ENCODE peak calls at places on chromosomes 6 and 20, in eight cellular contexts. K is tibial nerve, D is spleen, E is IMR-90, X is uterus, P is esophagus squamous epithelium, O is upper lobe of left lung, B is body of pancreas. H is an unnamed sample.

GRCh38 chr6:139605350-139605749 is 230.9 kb upstream of the CITED2 start:
- DNase-seq in X (peak), B (no peak), D (no peak), O (no peak), P (no peak), K (peak), E (peak), H (no peak)

GRCh38 chr20:4797275-4797674 is 75.6 kb downstream of the PRND start:
- DNase-seq in E (peak), B (no peak), P (no peak), K (no peak), X (no peak), O (no peak), D (no peak), H (no peak)

GRCh38 chr20:5595744-5596143 is 154.5 kb upstream of the SHLD1 start:
- DNase-seq in K (no peak), O (no peak), E (no peak), P (no peak), B (no peak), D (no peak), X (no peak), H (no peak)

GRCh38 chr6:124961784-124962611 is at the start of gene RNF217:
- DNase-seq in O (peak), B (peak), P (no peak), D (peak), X (peak), K (peak), E (peak), H (peak)

GRCh38 chr20:39245685-39246311 is 283.7 kb downstream of the DHX35 start:
- DNase-seq in B (no peak), E (no peak), O (no peak), K (no peak), D (no peak), X (no peak), P (no peak), H (no peak)

GRCh38 chr6:154218787-154219186 is 137.8 kb downstream of the IPCEF1 start:
- DNase-seq in X (no peak), E (no peak), B (no peak), K (no peak), O (no peak), P (no peak), D (no peak), H (no peak)

GRCh38 chr6:142118926-142119325 is 13.8 kb upstream of the GJE1 start:
- DNase-seq in D (no peak), X (no peak), E (peak), P (no peak), K (no peak), O (no peak), B (no peak), H (no peak)

GRCh38 chr6:24240943-24241342 is 114.9 kb downstream of the NRSN1 start:
- DNase-seq in D (no peak), B (peak), O (no peak), K (no peak), E (no peak), P (no peak), X (no peak), H (peak)

GRCh38 chr6:151729829-151730495 is 77.5 kb upstream of the ESR1 start:
- DNase-seq in O (no peak), K (no peak), B (no peak), E (no peak), P (no peak), D (no peak), X (no peak), H (no peak)

GRCh38 chr6:82247634-82248232 is at the start of gene IBTK:
- DNase-seq in B (peak), E (peak), K (peak), X (peak), O (peak), P (peak), D (peak), H (peak)
- TF ChIP-seq POLR2A in B (peak), E (peak), K (peak), X (peak), O (peak), P (no peak), D (no peak), H (peak)

GRCh38 chr6:27865952-27866369 is 46.2 kb downstream of the OR2B2 start:
- DNase-seq in O (no peak), E (no peak), B (peak), X (no peak), P (no peak), K (no peak), D (peak), H (peak)
- TF ChIP-seq POLR2A in O (no peak), E (peak), B (no peak), X (no peak), P (no peak), K (no peak), D (no peak), H (no peak)

DNA sequence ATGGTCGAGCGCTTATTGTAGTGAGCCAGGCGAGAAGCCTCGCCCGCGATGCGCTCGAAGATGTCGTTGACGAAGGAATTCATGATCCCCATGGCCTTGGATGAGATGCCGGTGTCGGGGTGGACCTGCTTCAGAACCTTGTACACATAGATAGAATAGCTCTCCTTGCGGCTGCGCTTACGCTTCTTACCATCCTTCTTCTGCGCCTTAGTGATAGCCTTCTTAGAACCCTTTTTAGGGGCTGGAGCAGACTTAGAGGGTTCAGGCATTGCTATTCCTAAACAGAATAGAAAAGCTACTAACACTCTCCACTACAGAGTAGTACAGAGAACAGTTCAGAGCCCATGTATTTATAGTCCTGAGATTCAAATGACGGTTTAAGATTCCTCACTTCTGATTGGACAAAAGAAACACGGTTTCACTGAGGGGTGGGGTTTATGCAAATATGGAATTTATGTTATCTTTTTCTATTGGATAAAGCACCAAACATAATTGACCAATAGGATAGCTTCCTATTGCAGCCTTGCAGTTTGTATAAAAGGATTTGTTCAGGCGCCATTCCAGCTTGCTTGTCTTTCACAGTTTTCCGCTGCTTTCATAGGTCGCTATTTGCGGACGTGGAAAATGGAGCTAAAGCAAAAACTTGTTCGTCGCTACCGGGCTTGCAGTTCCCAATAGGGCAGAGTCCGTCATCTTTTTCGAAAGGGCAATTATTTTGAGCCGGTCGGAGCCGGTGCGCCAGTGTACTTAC is 43.7 kb upstream of the HFE start:
- DNase-seq in E (peak), P (no peak), D (peak), O (peak), K (peak), X (peak), B (peak), H (peak)
- TF ChIP-seq POLR2A in E (peak), P (peak), D (peak), O (peak), K (peak), X (peak), B (peak), H (peak)

GRCh38 chr6:116255246-116255800 is 1.4 kb upstream of the TSPYL4 start:
- DNase-seq in D (no peak), E (no peak), X (no peak), B (no peak), K (no peak), P (no peak), O (no peak), H (no peak)
- TF ChIP-seq POLR2A in D (no peak), E (no peak), X (no peak), B (no peak), K (no peak), P (no peak), O (no peak), H (no peak)

DNA sequence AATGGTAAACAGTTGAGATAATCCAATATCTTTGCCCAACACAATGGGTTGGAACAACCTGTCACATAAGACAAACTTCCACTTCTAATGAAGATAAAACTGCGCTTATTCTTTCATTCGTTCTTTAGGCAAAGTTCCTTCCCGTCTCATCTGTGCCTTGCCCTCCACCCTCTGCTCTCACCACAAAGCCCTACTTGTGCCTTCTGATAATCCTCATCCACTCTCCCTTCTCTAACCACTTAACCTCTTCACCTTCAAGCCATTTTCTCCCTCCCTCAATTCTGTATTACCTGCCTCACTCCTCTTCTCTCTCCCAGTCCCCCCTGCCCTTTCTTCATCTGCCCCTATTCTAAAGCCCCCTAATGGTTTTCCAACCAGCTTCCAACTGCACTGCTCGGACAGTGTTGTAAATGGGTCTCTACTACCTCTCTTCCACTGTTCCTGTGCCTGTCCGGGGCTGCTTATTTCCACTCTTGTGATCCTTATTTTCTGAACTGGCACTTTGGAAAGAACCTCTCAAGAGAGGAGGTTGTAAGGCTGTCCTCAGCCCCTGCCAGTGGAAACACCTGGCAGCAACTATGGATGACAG is 62.9 kb upstream of the MYB start:
- DNase-seq in E (no peak), P (no peak), D (no peak), B (no peak), X (no peak), O (no peak), K (no peak), H (no peak)
- TF ChIP-seq POLR2A in E (no peak), P (no peak), D (no peak), B (no peak), X (no peak), O (no peak), K (no peak), H (no peak)

H was measured in transverse colon.